ENCODE peak calls at places on chromosome 1, in five cellular contexts. V is fibroblast of mammary gland, P is NCI-H1436, U is activated gamma-delta T cell treated with Interleukin-2 at 50 U/mL for 16 hours, M is glutamatergic neuron. S is an unnamed sample.

GRCh38 chr1:231196728-231197127 is 34.9 kb downstream of the TRIM67 start:
- DNase-seq in V (no peak), P (no peak), U (no peak), M (no peak), S (no peak)

GRCh38 chr1:180785887-180786286 is 126.8 kb upstream of the KIAA1614 start:
- DNase-seq in V (no peak), P (no peak), U (no peak), M (no peak), S (no peak)

GRCh38 chr1:67721650-67722291 is 36.8 kb downstream of the GADD45A start:
- DNase-seq in V (no peak), P (no peak), U (no peak), M (no peak), S (no peak)

GRCh38 chr1:164774413-164774812 is 215.4 kb downstream of the PBX1 start:
- DNase-seq in V (peak), P (no peak), U (no peak), M (no peak), S (no peak)

GRCh38 chr1:59682405-59683080 is 132.2 kb upstream of the HOOK1 start:
- DNase-seq in V (peak), P (no peak), U (no peak), M (no peak), S (peak)

GRCh38 chr1:143698016-143698415 is 273.8 kb downstream of the FAM72C start:
- DNase-seq in V (peak), P (no peak), U (no peak), M (peak), S (no peak)

GRCh38 chr1:223700942-223701637 is 11.2 kb upstream of the CAPN2 start:
- DNase-seq in V (peak), P (no peak), U (no peak), M (peak), S (peak)

GRCh38 chr1:39410915-39411436 is 80.5 kb upstream of the BMP8A start:
- DNase-seq in V (peak), P (peak), U (peak), M (no peak), S (peak)

GRCh38 chr1:165592945-165593823 is 37.9 kb upstream of the MGST3 start:
- DNase-seq in V (peak), P (peak), U (peak), M (peak), S (peak)

S was measured in iris pigment epithelial cell.